ENCODE peak calls at places on chromosomes 13 and 19, in six cellular contexts. One of them, this sample, is unnamed. For H3K4me1 and H3K9me3, the result is how much of the 10 kb centered on the place peaks cover.

GRCh38 chr19:7783991-7784421 is 21.0 kb downstream of the CLEC4M start:
- DNase-seq in mesenchymal stem cell: peak
- DNase-seq in SK-N-SH: no peak
- DNase-seq in naive thymus-derived CD4-positive, alpha-beta T cell: no peak
- DNase-seq in tibial nerve: no peak
- DNase-seq in neural progenitor cell: no peak
- DNase-seq in this sample: peak

GRCh38 chr13:21043898-21044297 is 17.5 kb downstream of the LATS2 start:
- DNase-seq in mesenchymal stem cell: peak
- DNase-seq in SK-N-SH: no peak
- DNase-seq in naive thymus-derived CD4-positive, alpha-beta T cell: no peak
- DNase-seq in tibial nerve: no peak
- DNase-seq in neural progenitor cell: no peak
- DNase-seq in this sample: no peak

GRCh38 chr19:31290926-31291590 is 58.2 kb downstream of the TSHZ3 start:
- DNase-seq in mesenchymal stem cell: no peak
- DNase-seq in SK-N-SH: no peak
- DNase-seq in naive thymus-derived CD4-positive, alpha-beta T cell: no peak
- DNase-seq in tibial nerve: no peak
- DNase-seq in neural progenitor cell: no peak
- DNase-seq in this sample: no peak

GRCh38 chr19:33391631-33392249 is 18.2 kb downstream of the CEBPG start:
- DNase-seq in mesenchymal stem cell: no peak
- DNase-seq in SK-N-SH: peak
- DNase-seq in naive thymus-derived CD4-positive, alpha-beta T cell: no peak
- DNase-seq in tibial nerve: peak
- DNase-seq in neural progenitor cell: no peak
- DNase-seq in this sample: no peak

GRCh38 chr13:113288880-113289279 is 8.2 kb upstream of the LAMP1 start:
- DNase-seq in mesenchymal stem cell: no peak
- DNase-seq in SK-N-SH: no peak
- DNase-seq in naive thymus-derived CD4-positive, alpha-beta T cell: no peak
- DNase-seq in tibial nerve: no peak
- DNase-seq in neural progenitor cell: no peak
- DNase-seq in this sample: no peak

GRCh38 chr13:40370662-40371061 is 295.8 kb downstream of the FOXO1 start:
- DNase-seq in mesenchymal stem cell: no peak
- DNase-seq in SK-N-SH: no peak
- DNase-seq in naive thymus-derived CD4-positive, alpha-beta T cell: no peak
- DNase-seq in tibial nerve: no peak
- DNase-seq in neural progenitor cell: no peak
- DNase-seq in this sample: no peak

GRCh38 chr19:38557205-38557799 is 60.5 kb downstream of the MAP4K1 start:
- DNase-seq in mesenchymal stem cell: no peak
- DNase-seq in SK-N-SH: no peak
- DNase-seq in naive thymus-derived CD4-positive, alpha-beta T cell: peak
- DNase-seq in tibial nerve: no peak
- DNase-seq in neural progenitor cell: no peak
- DNase-seq in this sample: no peak

GRCh38 chr19:52600639-52601024 is 30.5 kb downstream of the ZNF701 start:
- DNase-seq in mesenchymal stem cell: no peak
- DNase-seq in SK-N-SH: no peak
- DNase-seq in naive thymus-derived CD4-positive, alpha-beta T cell: no peak
- DNase-seq in tibial nerve: no peak
- DNase-seq in neural progenitor cell: no peak
- DNase-seq in this sample: no peak

GRCh38 chr13:50353651-50354415 is 338.6 kb downstream of the KCNRG start:
- DNase-seq in mesenchymal stem cell: peak
- DNase-seq in SK-N-SH: no peak
- DNase-seq in naive thymus-derived CD4-positive, alpha-beta T cell: no peak
- DNase-seq in tibial nerve: no peak
- DNase-seq in neural progenitor cell: no peak
- DNase-seq in this sample: no peak

GRCh38 chr13:73499685-73500084 is 440.9 kb downstream of the KLF5 start:
- DNase-seq in mesenchymal stem cell: no peak
- DNase-seq in SK-N-SH: no peak
- DNase-seq in naive thymus-derived CD4-positive, alpha-beta T cell: no peak
- DNase-seq in tibial nerve: no peak
- DNase-seq in neural progenitor cell: no peak
- DNase-seq in this sample: no peak

GRCh38 chr13:86922936-86923335 is 748.2 kb upstream of the SLITRK5 start:
- DNase-seq in mesenchymal stem cell: peak
- DNase-seq in SK-N-SH: no peak
- DNase-seq in naive thymus-derived CD4-positive, alpha-beta T cell: no peak
- DNase-seq in tibial nerve: no peak
- DNase-seq in neural progenitor cell: no peak
- DNase-seq in this sample: no peak

GRCh38 chr19:23762884-23763711 is 4.4 kb upstream of the ZNF681 start:
- DNase-seq in mesenchymal stem cell: peak
- DNase-seq in SK-N-SH: peak
- DNase-seq in naive thymus-derived CD4-positive, alpha-beta T cell: peak
- DNase-seq in tibial nerve: peak
- DNase-seq in neural progenitor cell: peak
- DNase-seq in this sample: peak

GRCh38 chr13:61414686-61415664 is 674 bp downstream of the PCDH20 start:
- DNase-seq in mesenchymal stem cell: peak
- DNase-seq in SK-N-SH: peak
- DNase-seq in naive thymus-derived CD4-positive, alpha-beta T cell: no peak
- DNase-seq in tibial nerve: no peak
- DNase-seq in neural progenitor cell: peak
- DNase-seq in this sample: peak

DNA sequence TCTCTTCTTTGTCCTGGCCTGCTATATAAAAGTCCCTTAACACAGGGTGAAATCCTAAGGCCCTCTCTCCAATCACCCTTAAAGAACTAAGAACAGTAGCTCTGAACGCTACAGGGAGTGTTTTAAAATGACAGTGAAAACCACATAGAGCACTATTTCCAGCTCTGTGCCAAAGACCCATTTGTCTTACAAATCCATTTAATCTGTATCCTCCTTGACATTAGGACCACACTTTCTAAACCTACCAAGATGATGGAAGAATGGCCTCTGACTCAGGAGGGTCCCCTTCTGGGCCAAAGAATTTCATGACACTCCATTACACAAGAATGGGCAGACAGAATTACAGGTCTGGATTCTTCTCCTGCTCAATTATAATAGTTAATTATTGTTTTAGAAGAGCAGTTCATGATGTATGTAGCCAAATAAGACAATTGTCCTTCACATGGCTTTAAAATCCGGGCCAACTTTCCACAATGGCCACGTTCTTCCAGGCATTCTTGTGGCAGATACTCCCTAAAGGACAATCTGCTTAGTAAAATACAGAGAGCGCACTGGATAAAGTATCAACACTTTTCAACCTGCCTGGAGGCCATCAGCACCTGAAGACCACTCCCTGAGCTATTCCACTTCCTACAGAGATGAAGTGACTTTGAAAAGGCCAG is 61.0 kb downstream of the STK24 start:
- DNase-seq in mesenchymal stem cell: no peak
- DNase-seq in SK-N-SH: no peak
- DNase-seq in naive thymus-derived CD4-positive, alpha-beta T cell: no peak
- DNase-seq in tibial nerve: no peak
- DNase-seq in neural progenitor cell: peak
- DNase-seq in this sample: no peak
- H3K4me1 ChIP-seq in mesenchymal stem cell: under half
- H3K4me1 ChIP-seq in SK-N-SH: under half
- H3K4me1 ChIP-seq in naive thymus-derived CD4-positive, alpha-beta T cell: under half
- H3K4me1 ChIP-seq in tibial nerve: under half
- H3K4me1 ChIP-seq in neural progenitor cell: under half
- H3K4me1 ChIP-seq in this sample: under half

DNA sequence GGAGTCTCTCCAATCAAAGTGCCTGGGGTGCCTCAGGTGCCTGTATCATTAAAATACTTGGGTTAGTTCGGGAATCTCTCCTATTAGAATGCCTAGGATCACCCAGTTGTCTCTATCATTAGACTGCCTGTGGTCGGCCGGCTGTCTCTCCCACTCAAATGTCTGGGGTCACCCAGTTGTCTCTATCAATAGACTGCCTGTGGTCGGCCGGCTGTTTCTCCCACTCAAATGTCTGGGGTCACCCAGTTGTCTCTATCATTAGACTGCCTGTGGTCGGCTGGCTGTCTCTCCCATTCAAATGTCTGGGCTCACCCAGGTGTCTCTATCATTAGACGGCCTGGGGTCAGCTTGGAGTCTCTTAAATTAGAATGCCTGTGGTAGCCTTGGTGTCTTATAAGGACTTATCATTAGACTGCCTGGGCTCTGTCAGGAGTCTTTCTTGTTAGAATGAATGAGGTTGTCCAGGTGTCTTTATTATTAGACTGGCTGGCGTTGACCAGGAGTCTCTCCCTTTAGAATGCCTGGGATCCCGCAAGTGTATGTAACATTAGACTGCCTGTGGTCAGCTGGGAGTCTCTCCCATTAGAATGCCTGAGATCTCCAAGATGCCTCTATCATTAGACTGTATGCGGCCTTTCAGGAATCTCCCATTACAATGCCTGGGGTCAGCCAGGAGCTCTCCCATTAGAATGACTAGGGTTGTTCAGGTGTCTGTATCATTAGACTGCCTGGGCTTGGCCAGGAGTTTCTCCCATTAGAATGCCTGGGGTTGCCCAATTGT is 1555.5 kb downstream of the UQCRFS1 start:
- DNase-seq in mesenchymal stem cell: no peak
- DNase-seq in SK-N-SH: no peak
- DNase-seq in naive thymus-derived CD4-positive, alpha-beta T cell: no peak
- DNase-seq in tibial nerve: no peak
- DNase-seq in neural progenitor cell: no peak
- DNase-seq in this sample: no peak
- H3K9me3 ChIP-seq in mesenchymal stem cell: under half
- H3K9me3 ChIP-seq in SK-N-SH: under half
- H3K9me3 ChIP-seq in naive thymus-derived CD4-positive, alpha-beta T cell: half or more
- H3K9me3 ChIP-seq in tibial nerve: half or more
- H3K9me3 ChIP-seq in neural progenitor cell: under half
- H3K9me3 ChIP-seq in this sample: under half

GRCh38 chr13:106095919-106096318 is 439.5 kb downstream of the EFNB2 start:
- DNase-seq in mesenchymal stem cell: no peak
- DNase-seq in SK-N-SH: no peak
- DNase-seq in naive thymus-derived CD4-positive, alpha-beta T cell: no peak
- DNase-seq in tibial nerve: no peak
- DNase-seq in neural progenitor cell: no peak
- DNase-seq in this sample: no peak

GRCh38 chr13:106099765-106100164 is 435.7 kb downstream of the EFNB2 start:
- DNase-seq in mesenchymal stem cell: no peak
- DNase-seq in SK-N-SH: no peak
- DNase-seq in naive thymus-derived CD4-positive, alpha-beta T cell: no peak
- DNase-seq in tibial nerve: no peak
- DNase-seq in neural progenitor cell: peak
- DNase-seq in this sample: no peak

GRCh38 chr13:106095406-106095805 is 440.1 kb downstream of the EFNB2 start:
- DNase-seq in mesenchymal stem cell: no peak
- DNase-seq in SK-N-SH: no peak
- DNase-seq in naive thymus-derived CD4-positive, alpha-beta T cell: no peak
- DNase-seq in tibial nerve: no peak
- DNase-seq in neural progenitor cell: no peak
- DNase-seq in this sample: no peak

GRCh38 chr13:106098778-106099177 is 436.7 kb downstream of the EFNB2 start:
- DNase-seq in mesenchymal stem cell: no peak
- DNase-seq in SK-N-SH: no peak
- DNase-seq in naive thymus-derived CD4-positive, alpha-beta T cell: no peak
- DNase-seq in tibial nerve: no peak
- DNase-seq in neural progenitor cell: peak
- DNase-seq in this sample: no peak

GRCh38 chr13:106096661-106097092 is 438.8 kb downstream of the EFNB2 start:
- DNase-seq in mesenchymal stem cell: peak
- DNase-seq in SK-N-SH: no peak
- DNase-seq in naive thymus-derived CD4-positive, alpha-beta T cell: no peak
- DNase-seq in tibial nerve: no peak
- DNase-seq in neural progenitor cell: no peak
- DNase-seq in this sample: no peak
- H3K4me1 ChIP-seq in mesenchymal stem cell: under half
- H3K4me1 ChIP-seq in SK-N-SH: under half
- H3K4me1 ChIP-seq in naive thymus-derived CD4-positive, alpha-beta T cell: under half
- H3K4me1 ChIP-seq in tibial nerve: under half
- H3K4me1 ChIP-seq in neural progenitor cell: under half
- H3K4me1 ChIP-seq in this sample: under half

DNA sequence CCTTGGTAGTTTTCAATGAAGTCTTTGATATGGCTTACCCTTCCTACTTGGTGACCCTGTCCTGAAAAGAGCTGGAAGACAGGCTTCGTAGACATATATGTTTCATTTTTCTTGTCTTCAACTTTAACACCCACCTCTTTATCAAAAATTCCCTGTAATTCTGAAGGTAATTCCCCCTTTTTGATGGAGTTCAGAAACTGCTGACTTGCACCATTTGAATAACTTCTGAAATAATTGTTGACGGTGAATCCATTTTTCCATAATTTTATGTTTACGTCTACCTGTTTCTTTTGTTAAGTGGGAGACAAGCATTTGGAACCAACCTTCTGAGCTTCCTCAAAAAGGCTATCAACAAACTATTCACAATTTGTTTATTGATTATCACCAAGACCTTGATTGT is 14.6 kb upstream of the ZNF177 start:
- DNase-seq in mesenchymal stem cell: no peak
- DNase-seq in SK-N-SH: no peak
- DNase-seq in naive thymus-derived CD4-positive, alpha-beta T cell: no peak
- DNase-seq in tibial nerve: no peak
- DNase-seq in neural progenitor cell: no peak
- DNase-seq in this sample: no peak
- H3K9me3 ChIP-seq in mesenchymal stem cell: half or more
- H3K9me3 ChIP-seq in SK-N-SH: under half
- H3K9me3 ChIP-seq in naive thymus-derived CD4-positive, alpha-beta T cell: half or more
- H3K9me3 ChIP-seq in tibial nerve: half or more
- H3K9me3 ChIP-seq in neural progenitor cell: half or more
- H3K9me3 ChIP-seq in this sample: half or more

GRCh38 chr19:49147923-49148682 is 7.1 kb downstream of the HRC start:
- DNase-seq in mesenchymal stem cell: no peak
- DNase-seq in SK-N-SH: no peak
- DNase-seq in naive thymus-derived CD4-positive, alpha-beta T cell: no peak
- DNase-seq in tibial nerve: no peak
- DNase-seq in neural progenitor cell: no peak
- DNase-seq in this sample: no peak
- H3K4me1 ChIP-seq in mesenchymal stem cell: under half
- H3K4me1 ChIP-seq in SK-N-SH: under half
- H3K4me1 ChIP-seq in naive thymus-derived CD4-positive, alpha-beta T cell: under half
- H3K4me1 ChIP-seq in tibial nerve: under half
- H3K4me1 ChIP-seq in neural progenitor cell: under half
- H3K4me1 ChIP-seq in this sample: under half

DNA sequence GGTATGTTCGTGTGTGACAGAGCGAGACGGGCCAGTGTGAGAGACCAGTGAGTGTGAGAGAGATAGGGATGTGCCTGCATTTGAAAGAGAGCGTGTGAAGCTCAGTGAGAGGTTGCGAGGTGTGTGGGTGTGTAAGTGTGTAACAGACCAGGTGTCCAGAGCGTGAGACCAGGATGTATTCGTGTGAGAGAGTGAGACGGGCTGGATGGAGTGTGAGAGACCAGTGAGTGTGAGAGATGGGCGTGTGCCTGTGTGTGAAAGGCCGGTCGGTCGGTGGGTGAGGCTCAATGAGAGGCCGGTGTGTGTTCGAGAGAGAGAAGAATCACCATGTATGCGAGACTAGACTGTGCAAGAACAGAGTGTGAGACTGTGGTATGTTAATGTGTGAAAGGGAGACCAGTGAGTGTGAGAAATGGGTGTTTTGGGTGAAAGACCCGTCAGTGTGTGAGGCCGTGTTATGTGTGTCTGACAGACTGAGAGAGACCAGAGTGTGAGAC is 675 bp downstream of the ZNF471 start:
- DNase-seq in mesenchymal stem cell: no peak
- DNase-seq in SK-N-SH: no peak
- DNase-seq in naive thymus-derived CD4-positive, alpha-beta T cell: no peak
- DNase-seq in tibial nerve: no peak
- DNase-seq in neural progenitor cell: no peak
- DNase-seq in this sample: no peak
- H3K9me3 ChIP-seq in mesenchymal stem cell: under half
- H3K9me3 ChIP-seq in SK-N-SH: under half
- H3K9me3 ChIP-seq in naive thymus-derived CD4-positive, alpha-beta T cell: under half
- H3K9me3 ChIP-seq in tibial nerve: half or more
- H3K9me3 ChIP-seq in neural progenitor cell: under half
- H3K9me3 ChIP-seq in this sample: under half